ENCODE peak calls at places on chromosomes 7 and 10, in eight cellular contexts. One of them, this sample, is unnamed.

GRCh38 chr7:1883031-1883761 is 213.1 kb downstream of the ELFN1 start:
- DNase-seq in H1: no peak
- DNase-seq in K562: peak
- DNase-seq in stomach: no peak
- DNase-seq in A549: peak
- DNase-seq in SK-N-SH: no peak
- DNase-seq in tibial nerve: no peak
- DNase-seq in ovary: no peak
- DNase-seq in this sample: no peak

GRCh38 chr10:97184971-97185325 is 811 bp downstream of the SLIT1 start:
- DNase-seq in K562: no peak
- DNase-seq in ovary: no peak
- DNase-seq in tibial nerve: no peak
- DNase-seq in H1: peak
- DNase-seq in A549: no peak
- DNase-seq in stomach: no peak
- DNase-seq in SK-N-SH: no peak
- DNase-seq in this sample: no peak

GRCh38 chr10:58743466-58744115 is 230.9 kb downstream of the BICC1 start:
- DNase-seq in K562: no peak
- DNase-seq in stomach: no peak
- DNase-seq in SK-N-SH: peak
- DNase-seq in ovary: no peak
- DNase-seq in H1: no peak
- DNase-seq in tibial nerve: no peak
- DNase-seq in A549: no peak
- DNase-seq in this sample: no peak

GRCh38 chr7:128410092-128410665 is 397 bp upstream of the IMPDH1 start:
- DNase-seq in ovary: no peak
- DNase-seq in stomach: peak
- DNase-seq in K562: peak
- DNase-seq in tibial nerve: peak
- DNase-seq in A549: peak
- DNase-seq in SK-N-SH: peak
- DNase-seq in H1: no peak
- DNase-seq in this sample: peak

GRCh38 chr10:24465124-24465874 is 256.4 kb downstream of the KIAA1217 start:
- DNase-seq in H1: no peak
- DNase-seq in ovary: no peak
- DNase-seq in tibial nerve: no peak
- DNase-seq in K562: no peak
- DNase-seq in stomach: peak
- DNase-seq in SK-N-SH: no peak
- DNase-seq in A549: no peak
- DNase-seq in this sample: peak

GRCh38 chr10:4633776-4634175 is 192.2 kb upstream of the AKR1E2 start:
- DNase-seq in A549: no peak
- DNase-seq in SK-N-SH: no peak
- DNase-seq in H1: no peak
- DNase-seq in tibial nerve: no peak
- DNase-seq in stomach: no peak
- DNase-seq in K562: no peak
- DNase-seq in ovary: no peak
- DNase-seq in this sample: no peak

GRCh38 chr7:84297606-84298005 is 103.0 kb upstream of the SEMA3A start:
- DNase-seq in tibial nerve: no peak
- DNase-seq in K562: no peak
- DNase-seq in ovary: no peak
- DNase-seq in A549: no peak
- DNase-seq in stomach: no peak
- DNase-seq in H1: no peak
- DNase-seq in SK-N-SH: peak
- DNase-seq in this sample: no peak

GRCh38 chr7:22338411-22338810 is 18.5 kb downstream of the RAPGEF5 start:
- DNase-seq in K562: no peak
- DNase-seq in tibial nerve: no peak
- DNase-seq in ovary: no peak
- DNase-seq in stomach: no peak
- DNase-seq in A549: no peak
- DNase-seq in SK-N-SH: no peak
- DNase-seq in H1: no peak
- DNase-seq in this sample: no peak

GRCh38 chr7:15916666-15917388 is 230.3 kb upstream of the MEOX2 start:
- DNase-seq in stomach: no peak
- DNase-seq in A549: no peak
- DNase-seq in H1: no peak
- DNase-seq in tibial nerve: no peak
- DNase-seq in SK-N-SH: no peak
- DNase-seq in K562: no peak
- DNase-seq in ovary: no peak
- DNase-seq in this sample: no peak

GRCh38 chr10:46544989-46545791 is 11.3 kb downstream of the GPRIN2 start:
- DNase-seq in tibial nerve: no peak
- DNase-seq in H1: no peak
- DNase-seq in A549: peak
- DNase-seq in stomach: peak
- DNase-seq in SK-N-SH: peak
- DNase-seq in ovary: peak
- DNase-seq in K562: no peak
- DNase-seq in this sample: peak
- TF ChIP-seq EP300 in tibial nerve: no peak
- TF ChIP-seq EP300 in H1: no peak
- TF ChIP-seq EP300 in A549: no peak
- TF ChIP-seq EP300 in stomach: no peak
- TF ChIP-seq EP300 in SK-N-SH: no peak
- TF ChIP-seq EP300 in ovary: no peak
- TF ChIP-seq EP300 in K562: no peak
- TF ChIP-seq EP300 in this sample: no peak

GRCh38 chr10:124520553-124521428 is 59.2 kb downstream of the LHPP start:
- DNase-seq in K562: no peak
- DNase-seq in stomach: no peak
- DNase-seq in A549: no peak
- DNase-seq in tibial nerve: no peak
- DNase-seq in H1: no peak
- DNase-seq in ovary: no peak
- DNase-seq in SK-N-SH: no peak
- DNase-seq in this sample: no peak
- TF ChIP-seq EP300 in K562: no peak
- TF ChIP-seq EP300 in stomach: no peak
- TF ChIP-seq EP300 in A549: no peak
- TF ChIP-seq EP300 in tibial nerve: no peak
- TF ChIP-seq EP300 in H1: no peak
- TF ChIP-seq EP300 in ovary: no peak
- TF ChIP-seq EP300 in SK-N-SH: no peak
- TF ChIP-seq EP300 in this sample: no peak

DNA sequence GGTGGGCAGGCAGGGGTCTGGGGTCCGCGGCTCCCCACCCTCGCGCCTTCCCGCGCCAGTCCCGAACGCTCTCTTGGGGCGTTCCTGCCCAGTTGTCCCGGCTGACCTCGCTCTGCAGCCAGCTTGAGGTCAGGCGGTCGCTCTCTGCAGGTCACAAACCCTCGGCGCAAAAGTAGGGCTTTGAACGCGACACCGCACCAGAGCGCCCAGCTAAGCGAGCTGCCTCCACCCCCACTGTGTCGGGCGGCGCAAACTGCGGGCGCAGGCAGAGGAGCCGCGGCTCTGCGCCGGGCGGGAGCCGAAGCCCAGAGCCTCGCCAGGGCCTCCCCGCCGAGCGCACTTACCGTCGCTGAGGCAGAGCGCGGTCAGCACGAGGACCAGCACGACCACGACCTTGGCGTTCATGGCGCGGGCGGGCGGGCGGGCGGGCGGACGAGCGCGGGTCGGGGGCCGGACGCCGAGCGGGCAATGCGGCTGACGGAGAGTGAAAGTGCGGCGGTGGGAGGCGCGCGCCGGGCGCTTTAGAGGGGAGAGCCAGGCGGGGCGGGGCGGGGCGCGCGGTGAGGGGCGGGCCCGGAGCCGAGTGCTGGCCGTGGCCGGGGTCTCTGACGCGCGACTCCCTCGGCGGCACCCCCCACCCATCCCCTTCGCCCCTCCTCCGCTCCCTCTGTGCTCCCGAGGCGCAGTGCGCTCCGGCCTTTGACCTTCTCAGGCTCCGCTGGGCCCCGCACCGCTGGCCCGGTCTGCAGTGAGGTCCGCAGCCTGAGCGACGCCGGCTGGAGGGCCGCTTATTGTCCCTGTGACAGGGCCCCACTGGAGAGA is at the start of gene CXCL12:
- DNase-seq in K562: no peak
- DNase-seq in A549: no peak
- DNase-seq in H1: peak
- DNase-seq in SK-N-SH: peak
- DNase-seq in tibial nerve: no peak
- DNase-seq in ovary: peak
- DNase-seq in stomach: peak
- DNase-seq in this sample: peak
- TF ChIP-seq EP300 in K562: no peak
- TF ChIP-seq EP300 in A549: no peak
- TF ChIP-seq EP300 in H1: no peak
- TF ChIP-seq EP300 in SK-N-SH: no peak
- TF ChIP-seq EP300 in tibial nerve: no peak
- TF ChIP-seq EP300 in ovary: no peak
- TF ChIP-seq EP300 in stomach: no peak
- TF ChIP-seq EP300 in this sample: no peak

GRCh38 chr10:37752309-37752875 is 105.0 kb downstream of the ZNF248 start:
- DNase-seq in A549: no peak
- DNase-seq in stomach: no peak
- DNase-seq in SK-N-SH: no peak
- DNase-seq in tibial nerve: no peak
- DNase-seq in H1: no peak
- DNase-seq in ovary: no peak
- DNase-seq in K562: no peak
- DNase-seq in this sample: no peak

GRCh38 chr10:37758074-37758473 is 99.3 kb downstream of the ZNF248 start:
- DNase-seq in A549: no peak
- DNase-seq in tibial nerve: no peak
- DNase-seq in K562: no peak
- DNase-seq in stomach: no peak
- DNase-seq in H1: no peak
- DNase-seq in SK-N-SH: no peak
- DNase-seq in ovary: no peak
- DNase-seq in this sample: no peak

DNA sequence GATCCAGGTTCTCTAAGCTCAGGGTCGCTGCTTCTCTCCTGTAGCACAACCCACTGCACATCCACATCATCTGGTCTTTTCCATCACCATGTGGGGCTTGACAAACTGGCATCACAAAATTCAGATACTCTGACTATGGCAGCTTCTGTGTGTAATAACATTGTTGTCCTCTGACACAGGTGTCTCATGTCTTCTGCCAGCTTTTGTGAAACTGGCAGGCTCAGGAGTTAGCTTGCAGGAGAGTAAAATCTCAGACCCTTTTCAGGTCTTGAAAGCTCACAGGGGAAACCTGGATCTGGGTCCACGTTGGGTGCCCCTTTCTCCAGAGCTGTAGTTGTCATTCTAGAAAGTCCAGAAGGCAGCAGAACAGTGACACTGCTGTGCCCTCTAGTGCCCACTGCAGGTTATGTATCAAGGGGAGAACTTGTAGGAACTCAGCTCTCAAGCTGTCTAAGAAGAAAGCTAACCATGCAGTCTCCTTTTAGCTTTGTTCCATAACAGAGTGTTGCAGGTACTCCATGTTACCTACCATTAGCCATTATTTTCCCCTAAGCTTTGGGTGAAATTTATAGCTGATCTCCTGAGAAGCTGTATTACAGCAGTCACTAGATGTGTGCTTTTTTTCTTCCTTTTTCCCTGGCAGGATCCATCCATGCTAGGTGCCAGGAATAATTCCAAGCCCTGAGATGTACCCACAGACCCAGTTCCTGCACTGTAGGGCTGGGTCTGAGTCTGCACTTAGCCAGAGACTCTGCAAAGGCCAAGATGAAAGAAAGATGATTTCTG is 102.7 kb downstream of the ZNF248 start:
- DNase-seq in H1: peak
- DNase-seq in A549: peak
- DNase-seq in SK-N-SH: peak
- DNase-seq in tibial nerve: no peak
- DNase-seq in ovary: no peak
- DNase-seq in stomach: peak
- DNase-seq in K562: no peak
- DNase-seq in this sample: peak
- TF ChIP-seq EP300 in H1: no peak
- TF ChIP-seq EP300 in A549: no peak
- TF ChIP-seq EP300 in SK-N-SH: no peak
- TF ChIP-seq EP300 in tibial nerve: no peak
- TF ChIP-seq EP300 in ovary: no peak
- TF ChIP-seq EP300 in stomach: no peak
- TF ChIP-seq EP300 in K562: no peak
- TF ChIP-seq EP300 in this sample: no peak

GRCh38 chr7:69335331-69335730 is 262.9 kb upstream of the AUTS2 start:
- DNase-seq in tibial nerve: no peak
- DNase-seq in SK-N-SH: no peak
- DNase-seq in K562: no peak
- DNase-seq in ovary: no peak
- DNase-seq in A549: no peak
- DNase-seq in stomach: no peak
- DNase-seq in H1: no peak
- DNase-seq in this sample: no peak
- TF ChIP-seq EP300 in tibial nerve: no peak
- TF ChIP-seq EP300 in SK-N-SH: no peak
- TF ChIP-seq EP300 in K562: no peak
- TF ChIP-seq EP300 in ovary: no peak
- TF ChIP-seq EP300 in A549: no peak
- TF ChIP-seq EP300 in stomach: no peak
- TF ChIP-seq EP300 in H1: no peak
- TF ChIP-seq EP300 in this sample: no peak

GRCh38 chr10:20817116-20817515 is 80.0 kb downstream of the NEBL start:
- DNase-seq in K562: no peak
- DNase-seq in SK-N-SH: no peak
- DNase-seq in A549: no peak
- DNase-seq in ovary: no peak
- DNase-seq in stomach: no peak
- DNase-seq in H1: no peak
- DNase-seq in tibial nerve: no peak
- DNase-seq in this sample: no peak
- TF ChIP-seq EP300 in K562: no peak
- TF ChIP-seq EP300 in SK-N-SH: no peak
- TF ChIP-seq EP300 in A549: no peak
- TF ChIP-seq EP300 in ovary: no peak
- TF ChIP-seq EP300 in stomach: no peak
- TF ChIP-seq EP300 in H1: no peak
- TF ChIP-seq EP300 in tibial nerve: no peak
- TF ChIP-seq EP300 in this sample: no peak

This sample was measured in transverse colon.